ENCODE peak calls at places on chromosome 21, in seven cellular contexts. P is AG08395, J is A549, X is foreskin fibroblast, B is NCI-H1092 treated with DMSO at 0.1 percent for 48 hours, O is gastrocnemius medialis, W is iPS DF 6.9. U is an unnamed sample.

GRCh38 chr21:33039542-33039941 is 13.8 kb downstream of the OLIG2 start:
- DNase-seq in W (no peak), O (no peak), P (no peak), B (no peak), X (no peak), J (no peak), U (no peak)

GRCh38 chr21:43918385-43918947 is 53.4 kb downstream of the AGPAT3 start:
- DNase-seq in J (no peak), P (no peak), W (no peak), X (no peak), B (no peak), O (no peak), U (no peak)

GRCh38 chr21:43768868-43769167 is 7.3 kb downstream of the CSTB start:
- DNase-seq in B (no peak), J (no peak), X (no peak), W (no peak), O (no peak), P (no peak), U (no peak)

GRCh38 chr21:46203203-46203600 is 18.9 kb upstream of the SPATC1L start:
- DNase-seq in B (no peak), W (no peak), J (no peak), P (no peak), X (no peak), O (no peak), U (no peak)

GRCh38 chr21:29424728-29425127 is 126.0 kb downstream of the BACH1 start:
- DNase-seq in P (no peak), X (no peak), J (no peak), B (no peak), O (no peak), W (no peak), U (no peak)

GRCh38 chr21:20968391-20968790 is 29.8 kb upstream of the NCAM2 start:
- DNase-seq in J (no peak), O (no peak), W (no peak), B (no peak), P (no peak), X (no peak), U (no peak)

GRCh38 chr21:21159253-21159899 is 161.2 kb downstream of the NCAM2 start:
- DNase-seq in B (no peak), X (no peak), W (no peak), O (no peak), P (no peak), J (no peak), U (no peak)

GRCh38 chr21:26946744-26947446 is 20.0 kb downstream of the ADAMTS5 start:
- DNase-seq in B (no peak), P (no peak), O (no peak), J (no peak), X (no peak), W (no peak), U (no peak)

GRCh38 chr21:25176637-25177412 is 430.5 kb downstream of the MRPL39 start:
- DNase-seq in J (no peak), B (no peak), X (no peak), O (no peak), W (no peak), P (no peak), U (no peak)

GRCh38 chr21:20451051-20451450 is 547.2 kb upstream of the NCAM2 start:
- DNase-seq in O (no peak), J (no peak), X (no peak), W (no peak), P (no peak), B (no peak), U (no peak)

GRCh38 chr21:44525431-44526095 is 14.4 kb downstream of the KRTAP10-1 start:
- DNase-seq in B (no peak), W (no peak), O (no peak), X (no peak), P (no peak), J (no peak), U (no peak)

GRCh38 chr21:29157084-29157483 is 26.6 kb downstream of the MAP3K7CL start:
- DNase-seq in B (no peak), J (no peak), O (no peak), P (no peak), X (no peak), W (no peak), U (no peak)

GRCh38 chr21:35203093-35204021 is 154.3 kb upstream of the RUNX1 start:
- DNase-seq in O (peak), X (peak), P (peak), B (no peak), J (no peak), W (no peak), U (no peak)

GRCh38 chr21:41877901-41878830 is 978 bp downstream of the PRDM15 start:
- DNase-seq in O (no peak), B (peak), X (peak), J (peak), W (no peak), P (peak), U (peak)

GRCh38 chr21:36791695-36792451 is 93.0 kb downstream of the SIM2 start:
- DNase-seq in X (no peak), O (no peak), B (peak), P (no peak), J (no peak), W (no peak), U (no peak)

GRCh38 chr21:29511076-29511475 is 212.4 kb downstream of the BACH1 start:
- DNase-seq in P (peak), W (no peak), X (no peak), O (no peak), B (no peak), J (no peak), U (no peak)

GRCh38 chr21:46063227-46063626 is 34.7 kb upstream of the COL6A2 start:
- DNase-seq in O (no peak), B (no peak), X (no peak), J (peak), W (no peak), P (no peak), U (no peak)

GRCh38 chr21:46213620-46214286 is 14.8 kb downstream of the LSS start:
- DNase-seq in O (no peak), J (no peak), B (no peak), W (no peak), X (no peak), P (no peak), U (peak)

GRCh38 chr21:27130152-27130551 is 163.3 kb upstream of the ADAMTS5 start:
- DNase-seq in P (no peak), J (no peak), O (no peak), X (no peak), W (no peak), B (no peak), U (no peak)

GRCh38 chr21:15005391-15005790 is 59.4 kb downstream of the NRIP1 start:
- DNase-seq in W (peak), J (no peak), P (no peak), X (no peak), O (no peak), B (no peak), U (peak)

GRCh38 chr21:26365849-26366248 is 195.3 kb upstream of the APP start:
- DNase-seq in P (no peak), W (no peak), X (no peak), O (no peak), B (no peak), J (no peak), U (no peak)

GRCh38 chr21:42921912-42922311 is 3.5 kb downstream of the ERVH48-1 start:
- DNase-seq in P (no peak), B (no peak), W (no peak), O (no peak), J (no peak), X (no peak), U (no peak)

GRCh38 chr21:27703806-27704205 is 736.9 kb upstream of the ADAMTS5 start:
- DNase-seq in O (no peak), W (no peak), J (no peak), X (peak), B (no peak), P (peak), U (no peak)

GRCh38 chr21:45102391-45102932 is 28.1 kb downstream of the ADARB1 start:
- DNase-seq in X (peak), W (no peak), O (no peak), J (peak), B (no peak), P (peak), U (no peak)

GRCh38 chr21:42564561-42564971 is 50.9 kb downstream of the SLC37A1 start:
- DNase-seq in X (no peak), W (no peak), P (no peak), O (no peak), J (no peak), B (no peak), U (peak)

GRCh38 chr21:29499734-29500343 is 201.1 kb downstream of the BACH1 start:
- DNase-seq in O (no peak), B (no peak), J (peak), X (no peak), P (peak), W (peak), U (peak)

GRCh38 chr21:42555756-42556438 is 42.2 kb downstream of the SLC37A1 start:
- DNase-seq in W (no peak), X (no peak), J (no peak), B (no peak), P (no peak), O (no peak), U (peak)

GRCh38 chr21:30541764-30542163 is at the start of gene KRTAP19-6:
- DNase-seq in J (no peak), B (no peak), W (no peak), X (no peak), P (no peak), O (no peak), U (no peak)

GRCh38 chr21:36491191-36491916 is 11.4 kb upstream of the CLDN14 start:
- DNase-seq in W (no peak), X (peak), O (no peak), P (peak), J (no peak), B (peak), U (no peak)

GRCh38 chr21:45379171-45379900 is 25.6 kb upstream of the COL18A1 start:
- DNase-seq in P (no peak), X (no peak), W (no peak), J (no peak), O (no peak), B (no peak), U (peak)

GRCh38 chr21:29078884-29079765 is 5.7 kb upstream of the CCT8 start:
- DNase-seq in B (peak), J (no peak), W (no peak), X (no peak), O (no peak), P (no peak), U (no peak)

GRCh38 chr21:39086547-39086946 is 96.7 kb downstream of the PSMG1 start:
- DNase-seq in J (no peak), X (no peak), W (no peak), P (no peak), B (no peak), O (no peak), U (no peak)

GRCh38 chr21:26280715-26281310 is 110.2 kb upstream of the APP start:
- DNase-seq in P (peak), J (no peak), O (no peak), X (no peak), W (no peak), B (peak), U (no peak)

GRCh38 chr21:38301321-38302214 is 44.8 kb downstream of the KCNJ15 start:
- DNase-seq in X (no peak), B (no peak), J (no peak), W (no peak), O (no peak), P (no peak), U (no peak)